ENCODE peak calls at places on chromosomes 16 and 17, in seven cellular contexts. F is ovary, K is stomach, N is transverse colon, C is GM12878, E is A549, P is HepG2. Y is an unnamed sample.

GRCh38 chr16:519425-519824 is 8.1 kb upstream of the CAPN15 start:
- DNase-seq in F (no peak), K (no peak), N (no peak), C (no peak), E (no peak), P (no peak), Y (no peak)

GRCh38 chr17:1076299-1076981 is 79.5 kb downstream of the TIMM22 start:
- DNase-seq in F (no peak), K (no peak), N (no peak), C (no peak), E (no peak), P (no peak), Y (no peak)

GRCh38 chr17:48335858-48336500 is 94.0 kb downstream of the SKAP1 start:
- DNase-seq in F (no peak), K (no peak), N (no peak), C (peak; percentile 37), E (peak; percentile 68), P (peak; percentile 42), Y (no peak)

GRCh38 chr17:21194688-21195087 is 19.3 kb downstream of the TMEM11 start:
- DNase-seq in F (peak; percentile 52), K (no peak), N (no peak), C (no peak), E (no peak), P (no peak), Y (no peak)

GRCh38 chr17:14301279-14301760 is 439 bp downstream of the HS3ST3B1 start:
- DNase-seq in F (no peak), K (peak; percentile 27), N (no peak), C (no peak), E (no peak), P (no peak), Y (no peak)

GRCh38 chr17:59620064-59620359 is 317 bp downstream of the CLTC start:
- DNase-seq in F (no peak), K (no peak), N (no peak), C (no peak), E (no peak), P (no peak), Y (no peak)

GRCh38 chr17:5897320-5897911 is 172.8 kb upstream of the WSCD1 start:
- DNase-seq in F (no peak), K (no peak), N (no peak), C (no peak), E (no peak), P (no peak), Y (no peak)

GRCh38 chr17:73474370-73474988 is 162.7 kb upstream of the CDC42EP4 start:
- DNase-seq in F (peak; percentile 20), K (peak; percentile 79), N (peak; percentile 67), C (no peak), E (peak; percentile 60), P (peak; percentile 9), Y (no peak)

GRCh38 chr16:54097774-54098173 is 188.8 kb downstream of the IRX3 start:
- DNase-seq in F (no peak), K (no peak), N (no peak), C (no peak), E (no peak), P (no peak), Y (no peak)

GRCh38 chr16:80610489-80611156 is 69.8 kb downstream of the DYNLRB2 start:
- DNase-seq in F (no peak), K (no peak), N (no peak), C (no peak), E (no peak), P (no peak), Y (no peak)

GRCh38 chr17:67491009-67491677 is 114.1 kb downstream of the PITPNC1 start:
- DNase-seq in F (peak; percentile 88), K (peak; percentile 67), N (peak; percentile 72), C (no peak), E (peak; percentile 91), P (peak; percentile 19), Y (peak; percentile 95)

GRCh38 chr17:7043544-7044268 is at the start of gene SLC16A11:
- DNase-seq in F (peak; percentile 42), K (peak; percentile 59), N (peak; percentile 58), C (no peak), E (no peak), P (no peak), Y (no peak)

GRCh38 chr17:77312786-77313599 is 172.2 kb downstream of the SEC14L1 start:
- DNase-seq in F (peak; percentile 86), K (peak; percentile 75), N (peak; percentile 73), C (no peak), E (no peak), P (peak; percentile 66), Y (no peak)

GRCh38 chr17:80891096-80892018 is 100.3 kb upstream of the CHMP6 start:
- DNase-seq in F (no peak), K (peak; percentile 30), N (peak; percentile 22), C (peak; percentile 56), E (peak; percentile 64), P (no peak), Y (no peak)

GRCh38 chr16:84459517-84459894 is 45.0 kb downstream of the MEAK7 start:
- DNase-seq in F (no peak), K (no peak), N (no peak), C (no peak), E (no peak), P (no peak), Y (no peak)

GRCh38 chr17:47978324-47978723 is 7.4 kb downstream of the CDK5RAP3 start:
- DNase-seq in F (peak; percentile 45), K (peak; percentile 61), N (peak; percentile 50), C (no peak), E (peak; percentile 63), P (peak; percentile 51), Y (no peak)

GRCh38 chr17:48441231-48441711 is 11.3 kb upstream of the SKAP1 start:
- DNase-seq in F (no peak), K (no peak), N (no peak), C (peak; percentile 96), E (no peak), P (no peak), Y (no peak)

GRCh38 chr17:41687828-41688640 is 651 bp upstream of the EIF1 start:
- DNase-seq in F (peak; percentile 69), K (peak; percentile 65), N (peak; percentile 73), C (no peak), E (peak; percentile 75), P (peak; percentile 74), Y (no peak)

GRCh38 chr17:35543856-35544255 is 6.4 kb upstream of the SLFN12L start:
- DNase-seq in F (no peak), K (no peak), N (no peak), C (no peak), E (no peak), P (no peak), Y (no peak)

GRCh38 chr17:75516619-75517276 is 420 bp downstream of the TSEN54 start:
- DNase-seq in F (peak; percentile 44), K (no peak), N (peak; percentile 41), C (no peak), E (no peak), P (no peak), Y (no peak)

GRCh38 chr17:45579529-45580495 is 89.3 kb upstream of the PLEKHM1 start:
- DNase-seq in F (no peak), K (no peak), N (peak; percentile 26), C (no peak), E (peak; percentile 18), P (no peak), Y (no peak)

GRCh38 chr16:78902291-78902690 is 698.2 kb downstream of the MAF start:
- DNase-seq in F (no peak), K (no peak), N (no peak), C (no peak), E (no peak), P (no peak), Y (no peak)

GRCh38 chr17:57724038-57724728 is 20.9 kb downstream of the CCDC182 start:
- DNase-seq in F (no peak), K (no peak), N (no peak), C (peak; percentile 32), E (no peak), P (no peak), Y (no peak)

GRCh38 chr16:2467301-2468141 is 3.6 kb upstream of the NTN3 start:
- DNase-seq in F (peak; percentile 84), K (peak; percentile 72), N (peak; percentile 66), C (no peak), E (peak; percentile 60), P (no peak), Y (no peak)

GRCh38 chr17:40884708-40885512 is at the start of gene KRT20:
- DNase-seq in F (no peak), K (no peak), N (peak; percentile 67), C (no peak), E (no peak), P (no peak), Y (no peak)

DNA sequence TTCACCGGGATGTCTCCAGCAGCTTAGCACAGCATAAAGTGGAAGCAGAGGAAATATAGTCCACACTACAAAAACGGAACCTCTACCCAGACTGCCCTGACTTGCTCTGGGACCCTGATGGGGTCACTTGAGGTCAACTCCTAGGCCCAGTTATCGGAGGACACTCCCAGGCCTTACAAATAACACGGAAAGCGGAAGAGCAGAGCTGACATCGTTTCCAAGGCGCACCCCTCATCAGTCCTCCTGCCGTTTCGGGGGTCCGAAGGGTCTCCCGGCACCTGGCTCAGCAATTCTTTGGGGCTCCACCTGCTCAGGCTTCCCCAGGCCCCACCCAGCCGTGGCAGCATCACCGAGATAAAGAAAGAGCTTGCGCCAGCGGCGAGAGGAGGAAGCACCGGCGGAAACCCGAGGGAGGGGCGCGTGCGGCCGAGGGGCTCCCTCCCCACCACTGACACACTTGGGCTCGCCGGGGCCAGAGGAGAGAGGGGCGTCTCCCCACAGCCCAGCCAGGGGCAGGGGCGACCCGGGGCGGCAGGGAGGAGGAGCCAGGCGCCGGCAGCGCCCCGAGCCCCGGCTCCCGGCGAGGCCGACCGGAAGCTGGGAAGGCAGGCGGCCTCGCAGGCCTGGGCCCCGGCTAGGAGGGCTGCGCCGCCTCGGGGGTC is 727 bp downstream of the CORO7 start:
- DNase-seq in F (peak; percentile 57), K (peak; percentile 58), N (peak; percentile 72), C (no peak), E (no peak), P (peak; percentile 16), Y (no peak)
- TF ChIP-seq EP300 in F (no peak), K (no peak), N (no peak), C (no peak), E (no peak), P (no peak), Y (no peak)

GRCh38 chr16:4081035-4081434 is 35.2 kb downstream of the ADCY9 start:
- DNase-seq in F (no peak), K (no peak), N (no peak), C (no peak), E (no peak), P (no peak), Y (no peak)
- H3K4me3 ChIP-seq in F (no peak overlapping the region), K (no peak overlapping the region), N (no peak overlapping the region), C (no peak overlapping the region), E (no peak overlapping the region), P (no peak overlapping the region), Y (peak overlapping the region; percentile 3)

GRCh38 chr17:54864636-54865420 is 35.8 kb upstream of the TOM1L1 start:
- DNase-seq in F (no peak), K (no peak), N (no peak), C (no peak), E (no peak), P (no peak), Y (peak; percentile 72)
- TF ChIP-seq EP300 in F (no peak), K (no peak), N (no peak), C (no peak), E (no peak), P (no peak), Y (no peak)

DNA sequence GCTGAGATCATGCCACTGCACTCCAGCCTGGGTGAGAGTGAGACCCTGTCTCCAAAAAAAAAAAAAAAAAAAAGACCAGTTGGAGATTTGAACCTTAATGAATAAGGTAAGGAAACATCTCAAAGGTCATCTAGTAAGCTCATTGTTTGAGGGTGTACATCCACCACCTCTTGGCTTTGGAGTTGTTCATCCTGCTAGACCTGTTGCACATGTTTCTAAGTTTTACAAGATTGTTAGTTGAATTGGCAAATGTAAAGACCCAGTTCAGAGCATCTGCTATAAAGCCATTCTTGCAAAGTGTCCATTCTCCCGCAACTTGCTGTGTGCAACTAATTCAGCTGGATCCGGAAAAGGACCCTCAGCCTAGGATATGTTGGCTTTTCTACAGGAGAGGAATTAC is 1.5 kb downstream of the PSMD7 start:
- DNase-seq in F (no peak), K (no peak), N (no peak), C (no peak), E (no peak), P (no peak), Y (no peak)
- H3K4me3 ChIP-seq in F (no peak overlapping the region), K (peak overlapping the region; percentile 91), N (no peak overlapping the region), C (peak overlapping the region; percentile 72), E (peak overlapping the region; percentile 97), P (peak overlapping the region; percentile 95), Y (peak overlapping the region; percentile 92)

Y was measured in esophagus muscularis mucosa.